ENCODE peak calls at places on chromosomes 7 and 10, in four cellular contexts. J is psoas muscle, T is tibial artery, C is GM20000. A is an unnamed sample.
A peak's percentile ranks its signal among the peaks of the same experiment; 100 is the strongest.

GRCh38 chr10:133379152-133379800 is at the start of gene PAOX:
- DNase-seq in J (peak; percentile 75), T (peak; percentile 57), C (peak; percentile 93), A (peak; percentile 50)

GRCh38 chr7:39510738-39511372 is 55.3 kb upstream of the YAE1 start:
- DNase-seq in T (no peak), C (no peak), J (no peak), A (peak; percentile 10)

GRCh38 chr7:155589001-155589980 is 42.9 kb upstream of the CNPY1 start:
- DNase-seq in J (no peak), T (no peak), C (no peak), A (no peak)

GRCh38 chr7:158303121-158303520 is 284.5 kb downstream of the PTPRN2 start:
- DNase-seq in T (no peak), C (no peak), J (no peak), A (no peak)

GRCh38 chr7:39919646-39920045 is 30.4 kb upstream of the CDK13 start:
- DNase-seq in C (no peak), T (no peak), J (no peak), A (no peak)

GRCh38 chr7:57789130-57789529 is 339.2 kb downstream of the ZNF716 start:
- DNase-seq in C (no peak), J (no peak), T (no peak), A (no peak)

GRCh38 chr7:75758491-75758890 is 13.5 kb downstream of the CCL26 start:
- DNase-seq in T (no peak), C (no peak), J (no peak), A (no peak)

GRCh38 chr10:87658383-87658795 is 1.3 kb upstream of the PAPSS2 start:
- DNase-seq in C (no peak), T (no peak), J (no peak), A (peak; percentile 26)

GRCh38 chr7:95026421-95027072 is 119.2 kb downstream of the PPP1R9A start:
- DNase-seq in T (no peak), C (no peak), J (no peak), A (no peak)

GRCh38 chr10:69473304-69473985 is 22.2 kb downstream of the TSPAN15 start:
- DNase-seq in C (no peak), J (no peak), T (no peak), A (no peak)

GRCh38 chr10:68543004-68543918 is 15.9 kb upstream of the SLC25A16 start:
- DNase-seq in T (no peak), C (no peak), J (no peak), A (peak; percentile 77)

GRCh38 chr10:63665765-63666164 is 144.6 kb downstream of the REEP3 start:
- DNase-seq in T (no peak), C (no peak), J (no peak), A (no peak)

GRCh38 chr10:100020161-100020882 is 10.6 kb upstream of the DNMBP start:
- DNase-seq in C (peak; percentile 60), J (no peak), T (no peak), A (no peak)

GRCh38 chr7:128158370-128158769 is 82.7 kb upstream of the LEP start:
- DNase-seq in T (no peak), C (no peak), J (no peak), A (no peak)

GRCh38 chr7:101728128-101728527 is 89.3 kb upstream of the CUX1 start:
- DNase-seq in J (no peak), C (no peak), T (no peak), A (no peak)

GRCh38 chr7:117025891-117026290 is 72.6 kb downstream of the ST7 start:
- DNase-seq in J (no peak), C (no peak), T (no peak), A (no peak)

GRCh38 chr7:158394936-158395335 is 192.7 kb downstream of the PTPRN2 start:
- DNase-seq in T (no peak), C (no peak), J (no peak), A (no peak)

GRCh38 chr10:103278862-103279298 is 1.9 kb downstream of the INA start:
- DNase-seq in C (peak; percentile 73), T (peak; percentile 29), J (peak; percentile 39), A (peak; percentile 55)

GRCh38 chr7:75989084-75989725 is 5.2 kb downstream of the TMEM120A start:
- DNase-seq in C (peak; percentile 55), J (peak; percentile 53), T (no peak), A (no peak)

GRCh38 chr10:34543716-34544115 is 271.4 kb downstream of the PARD3 start:
- DNase-seq in C (no peak), J (no peak), T (no peak), A (no peak)

GRCh38 chr7:155762639-155763038 is 49.6 kb downstream of the SHH start:
- DNase-seq in J (no peak), T (no peak), C (no peak), A (no peak)

GRCh38 chr10:21293518-21294356 is 231.7 kb downstream of the SKIDA1 start:
- DNase-seq in C (no peak), T (no peak), J (no peak), A (peak; percentile 61)

GRCh38 chr7:32179567-32179966 is 109.4 kb upstream of the PDE1C start:
- DNase-seq in C (no peak), T (no peak), J (no peak), A (no peak)

GRCh38 chr10:103554488-103555320 is 61.2 kb downstream of the NEURL1 start:
- DNase-seq in C (no peak), J (peak; percentile 67), T (peak; percentile 41), A (peak; percentile 28)

GRCh38 chr7:47954231-47954911 is 6.1 kb upstream of the PKD1L1 start:
- DNase-seq in C (peak; percentile 45), J (no peak), T (no peak), A (peak; percentile 92)

GRCh38 chr7:90351987-90352386 is 5.5 kb downstream of the GTPBP10 start:
- DNase-seq in J (no peak), C (no peak), T (no peak), A (no peak)

GRCh38 chr7:128264477-128264876 is 23.4 kb downstream of the LEP start:
- DNase-seq in T (no peak), J (no peak), C (no peak), A (no peak)

GRCh38 chr10:103666109-103666508 is 172.6 kb downstream of the NEURL1 start:
- DNase-seq in J (no peak), T (no peak), C (no peak), A (no peak)

GRCh38 chr10:119417852-119418251 is 124.7 kb downstream of the RGS10 start:
- DNase-seq in C (no peak), T (no peak), J (no peak), A (no peak)

GRCh38 chr7:28130277-28130676 is 50.3 kb downstream of the JAZF1 start:
- DNase-seq in J (no peak), C (no peak), T (no peak), A (peak; percentile 39)

GRCh38 chr7:20454202-20454601 is 123.5 kb downstream of the ITGB8 start:
- DNase-seq in T (no peak), J (no peak), C (no peak), A (no peak)

DNA sequence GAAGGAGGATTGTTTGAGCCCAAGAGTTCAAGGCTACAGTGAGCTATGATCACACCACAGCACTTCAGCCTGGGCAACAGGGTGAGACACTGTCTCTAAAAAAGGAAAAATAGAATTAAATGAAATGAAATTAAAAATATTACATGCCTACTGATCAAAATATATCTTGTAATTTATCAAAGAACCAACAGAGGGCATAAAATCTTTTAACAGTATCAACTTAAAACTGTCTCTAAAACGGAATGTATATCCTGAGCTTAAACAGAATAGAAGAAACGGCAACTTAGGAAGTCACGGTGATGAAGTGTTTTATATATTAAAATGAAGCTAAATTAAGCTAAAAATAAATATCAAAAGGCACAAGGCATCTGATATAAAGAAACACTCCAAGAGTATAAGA is 78.8 kb downstream of the MTPAP start:
- DNase-seq in T (no peak), J (no peak), C (no peak), A (peak; percentile 9)
- TF ChIP-seq CTCF in T (no peak), J (no peak), C (no peak), A (peak; percentile 14)

GRCh38 chr7:97013025-97013424 is 7.7 kb downstream of the DLX6 start:
- DNase-seq in J (no peak), C (no peak), T (no peak), A (no peak)

GRCh38 chr7:97015279-97015678 is 9.4 kb downstream of the DLX5 start:
- DNase-seq in C (no peak), T (no peak), J (no peak), A (no peak)

GRCh38 chr7:97012293-97013005 is 7.1 kb downstream of the DLX6 start:
- DNase-seq in J (no peak), C (no peak), T (no peak), A (no peak)

GRCh38 chr7:97014145-97014544 is 8.8 kb downstream of the DLX6 start:
- DNase-seq in J (no peak), T (no peak), C (no peak), A (no peak)

DNA sequence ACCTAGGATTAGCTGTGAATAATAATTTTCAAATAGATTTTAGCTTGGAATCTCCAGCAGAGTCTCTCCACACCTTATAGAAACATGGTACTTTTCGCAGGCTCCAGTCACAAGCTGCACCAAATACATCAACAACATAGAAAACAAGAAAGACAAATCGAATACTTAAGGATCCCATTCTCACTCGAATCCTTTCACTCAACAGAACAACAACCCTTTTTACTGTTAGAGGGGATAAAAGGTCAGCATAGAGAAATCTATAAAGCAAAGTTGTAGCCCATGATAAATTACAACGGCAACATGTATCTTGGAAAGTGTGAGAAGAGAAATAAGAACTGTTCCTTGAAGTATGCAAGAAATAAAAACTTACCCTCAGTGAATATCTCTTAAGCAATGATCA is 8.2 kb downstream of the DLX6 start:
- DNase-seq in T (no peak), C (no peak), J (no peak), A (no peak)
- TF ChIP-seq CTCF in T (no peak), C (no peak), J (no peak), A (no peak)

DNA sequence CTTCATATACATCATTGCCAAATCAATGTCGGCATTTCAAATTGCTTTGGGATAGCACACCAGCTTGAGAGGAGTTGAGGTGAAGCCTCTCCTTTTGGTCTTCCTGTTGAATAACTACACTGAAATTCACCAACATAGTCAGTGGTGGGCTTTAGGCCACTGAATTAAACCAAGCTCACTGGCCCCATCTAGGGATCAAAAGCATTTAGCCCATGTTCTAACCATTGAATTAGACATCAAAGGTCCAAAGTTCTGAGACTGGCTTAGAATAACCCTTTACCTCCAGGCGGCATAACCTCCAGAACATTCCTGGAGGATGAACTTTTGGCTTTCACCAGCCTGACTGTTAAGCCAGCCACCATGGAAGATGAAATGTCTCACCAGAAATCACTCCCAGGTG is 54.6 kb downstream of the BPGM start:
- DNase-seq in C (peak; percentile 42), J (no peak), T (no peak), A (no peak)
- TF ChIP-seq CTCF in C (peak; percentile 43), J (peak; percentile 37), T (no peak), A (peak; percentile 58)

DNA sequence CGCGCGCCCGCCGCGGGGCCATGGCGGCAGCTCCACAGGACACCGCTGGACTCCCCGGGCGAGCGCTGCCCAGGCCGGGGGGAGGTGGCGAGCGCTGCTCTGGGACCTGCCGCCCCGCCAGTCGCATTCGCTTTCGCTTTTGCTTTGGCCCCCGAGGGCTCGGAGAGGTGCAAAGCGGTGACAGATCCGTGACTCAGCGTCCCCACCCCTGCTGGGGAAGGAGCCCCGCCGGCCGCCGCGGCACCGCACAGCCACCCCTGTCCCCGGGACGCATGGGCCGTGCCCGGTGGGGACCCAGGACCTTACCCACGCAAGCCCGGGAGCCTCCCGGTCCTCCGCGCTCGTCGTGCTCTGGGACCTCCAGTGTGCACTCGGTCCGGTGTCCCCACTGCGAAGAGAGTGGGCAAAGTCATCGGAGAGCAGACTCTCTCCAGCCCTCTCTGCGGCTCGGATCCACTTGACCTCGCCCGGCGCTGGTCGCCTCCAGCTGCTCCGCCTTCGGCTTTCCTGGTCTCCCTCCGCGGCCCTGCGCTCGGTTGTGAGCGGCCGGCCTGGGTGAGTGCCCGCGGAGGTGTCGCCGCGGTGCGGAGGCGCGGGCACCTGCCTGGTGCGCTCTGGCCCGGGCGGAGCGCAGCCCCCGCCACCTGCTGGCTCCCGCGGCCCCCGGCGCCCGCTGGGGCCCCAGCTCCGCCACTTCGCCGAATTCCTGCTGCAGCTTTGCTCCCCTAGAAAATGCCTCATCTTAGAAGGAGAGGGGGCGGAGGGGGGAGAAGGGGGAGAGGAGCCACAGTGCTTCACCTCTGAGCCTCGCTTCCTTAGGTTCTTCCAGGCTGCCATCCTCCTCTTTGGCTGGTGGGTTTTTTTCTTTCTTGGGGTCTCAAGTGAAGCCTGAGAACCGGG is at the start of gene IL15RA:
- DNase-seq in C (peak; percentile 97), J (peak; percentile 80), T (peak; percentile 63), A (peak; percentile 61)
- TF ChIP-seq CTCF in C (peak; percentile 14), J (peak; percentile 15), T (no peak), A (no peak)

A was measured in astrocyte of the spinal cord.